ENCODE peak calls at places on chromosome 17, in ten cellular contexts. O is AML-193; D is NCI-H1105 treated with DMSO at 0.1 percent for 48 hours; C is thoracic aorta; F is mesenchymal stem cell; B is A549; M is astrocyte of the hippocampus; S is naive thymus-derived CD8-positive, alpha-beta T cell; H is Daoy; E is stimulated activated CD8-positive, alpha-beta memory T cell treated with anti-CD3 and anti-CD28 coated beads, Interleukin-4, amount 100 ng/mL, for 1 hour. J is an unnamed sample.

GRCh38 chr17:54426287-54426886 is 474.3 kb upstream of the TOM1L1 start:
- DNase-seq in O (peak), D (peak), C (no peak), F (no peak), B (peak), M (no peak), S (no peak), H (no peak), E (no peak), J (no peak)

GRCh38 chr17:4492762-4493561 is 5.7 kb upstream of the SPNS2 start:
- DNase-seq in O (no peak), D (no peak), C (no peak), F (peak), B (peak), M (peak), S (peak), H (peak), E (no peak), J (peak)

GRCh38 chr17:19003543-19003965 is 1.0 kb downstream of the FAM83G start:
- DNase-seq in O (no peak), D (no peak), C (no peak), F (peak), B (no peak), M (no peak), S (no peak), H (no peak), E (no peak), J (no peak)

GRCh38 chr17:70675070-70675590 is 505.8 kb downstream of the KCNJ2 start:
- DNase-seq in O (peak), D (no peak), C (no peak), F (no peak), B (no peak), M (no peak), S (no peak), H (no peak), E (no peak), J (no peak)

GRCh38 chr17:14730821-14731220 is 429.9 kb downstream of the HS3ST3B1 start:
- DNase-seq in O (no peak), D (no peak), C (no peak), F (no peak), B (no peak), M (no peak), S (no peak), H (no peak), E (no peak), J (no peak)

GRCh38 chr17:21452377-21453143 is 76.4 kb downstream of the KCNJ12 start:
- DNase-seq in O (peak), D (no peak), C (no peak), F (peak), B (no peak), M (peak), S (peak), H (peak), E (no peak), J (peak)

GRCh38 chr17:67218385-67218950 is 26.5 kb downstream of the HELZ start:
- DNase-seq in O (no peak), D (no peak), C (no peak), F (peak), B (no peak), M (peak), S (no peak), H (no peak), E (no peak), J (no peak)

GRCh38 chr17:66373944-66374817 is 71.8 kb downstream of the PRKCA start:
- DNase-seq in O (peak), D (peak), C (no peak), F (peak), B (no peak), M (peak), S (peak), H (peak), E (peak), J (no peak)

GRCh38 chr17:181213-182163 is at the start of gene DOC2B:
- DNase-seq in O (no peak), D (no peak), C (no peak), F (peak), B (peak), M (peak), S (no peak), H (peak), E (no peak), J (peak)

GRCh38 chr17:66944365-66945203 is 19.9 kb upstream of the CACNG4 start:
- DNase-seq in O (no peak), D (peak), C (no peak), F (peak), B (no peak), M (peak), S (no peak), H (peak), E (no peak), J (peak)

GRCh38 chr17:68356520-68356919 is 65.2 kb downstream of the ARSG start:
- DNase-seq in O (peak), D (no peak), C (no peak), F (no peak), B (no peak), M (peak), S (no peak), H (peak), E (peak), J (no peak)

GRCh38 chr17:27471321-27472269 is 15.3 kb downstream of the KSR1 start:
- DNase-seq in O (no peak), D (no peak), C (no peak), F (no peak), B (no peak), M (peak), S (no peak), H (peak), E (peak), J (no peak)

GRCh38 chr17:79923974-79924638 is 84.9 kb upstream of the CBX4 start:
- DNase-seq in O (peak), D (no peak), C (no peak), F (peak), B (no peak), M (no peak), S (no peak), H (peak), E (no peak), J (peak)

GRCh38 chr17:82366749-82367148 is 4.8 kb upstream of the UTS2R start:
- DNase-seq in O (no peak), D (no peak), C (no peak), F (no peak), B (no peak), M (no peak), S (no peak), H (no peak), E (no peak), J (no peak)

GRCh38 chr17:80441598-80442304 is 26.8 kb downstream of the ENDOV start:
- DNase-seq in O (no peak), D (no peak), C (no peak), F (no peak), B (no peak), M (no peak), S (no peak), H (no peak), E (no peak), J (no peak)

GRCh38 chr17:75228847-75229246 is 23.4 kb downstream of the NUP85 start:
- DNase-seq in O (peak), D (no peak), C (no peak), F (no peak), B (no peak), M (no peak), S (no peak), H (no peak), E (no peak), J (no peak)

GRCh38 chr17:31393749-31394146 is 2.3 kb downstream of the RAB11FIP4 start:
- DNase-seq in O (no peak), D (no peak), C (no peak), F (no peak), B (no peak), M (no peak), S (no peak), H (no peak), E (no peak), J (peak)

GRCh38 chr17:45311762-45312476 is 4.9 kb downstream of the MAP3K14 start:
- DNase-seq in O (no peak), D (no peak), C (no peak), F (peak), B (peak), M (peak), S (peak), H (peak), E (peak), J (no peak)

GRCh38 chr17:70405492-70406220 is 236.3 kb downstream of the KCNJ2 start:
- DNase-seq in O (peak), D (no peak), C (no peak), F (peak), B (peak), M (peak), S (no peak), H (peak), E (no peak), J (no peak)

GRCh38 chr17:20091161-20092029 is 82.2 kb downstream of the SPECC1 start:
- DNase-seq in O (no peak), D (no peak), C (peak), F (peak), B (no peak), M (no peak), S (no peak), H (no peak), E (no peak), J (no peak)

GRCh38 chr17:7214300-7215135 is 5.1 kb downstream of the DLG4 start:
- DNase-seq in O (peak), D (peak), C (peak), F (peak), B (peak), M (peak), S (peak), H (peak), E (peak), J (peak)

GRCh38 chr17:39607851-39608130 is at the start of gene NEUROD2:
- DNase-seq in O (no peak), D (no peak), C (no peak), F (no peak), B (no peak), M (no peak), S (no peak), H (no peak), E (no peak), J (peak)

GRCh38 chr17:49496183-49496865 is 1.2 kb downstream of the NGFR start:
- DNase-seq in O (no peak), D (peak), C (peak), F (peak), B (peak), M (peak), S (peak), H (peak), E (peak), J (peak)

GRCh38 chr17:69111794-69112193 is 29.9 kb downstream of the ABCA6 start:
- DNase-seq in O (no peak), D (no peak), C (no peak), F (no peak), B (no peak), M (no peak), S (no peak), H (no peak), E (no peak), J (no peak)

GRCh38 chr17:10177921-10178788 is 20.3 kb downstream of the GAS7 start:
- DNase-seq in O (no peak), D (no peak), C (no peak), F (peak), B (no peak), M (peak), S (no peak), H (peak), E (no peak), J (peak)

GRCh38 chr17:9071921-9072503 is 50.7 kb downstream of the NTN1 start:
- DNase-seq in O (no peak), D (no peak), C (no peak), F (no peak), B (no peak), M (no peak), S (no peak), H (no peak), E (no peak), J (peak)

GRCh38 chr17:68184816-68185436 is 62.9 kb upstream of the AMZ2 start:
- DNase-seq in O (no peak), D (no peak), C (no peak), F (no peak), B (no peak), M (no peak), S (no peak), H (no peak), E (no peak), J (no peak)

GRCh38 chr17:57708401-57708800 is 36.7 kb downstream of the CCDC182 start:
- DNase-seq in O (no peak), D (no peak), C (no peak), F (peak), B (no peak), M (no peak), S (no peak), H (peak), E (no peak), J (no peak)

J was measured in H9.